ENCODE peak calls at places on chromosomes 12 and 14, in seven cellular contexts. T, M, E, Z, P, K and Q are unnamed samples.

GRCh38 chr12:116123511-116124258 is 153.8 kb downstream of the MED13L start:
- DNase-seq in P (peak), Z (no peak), K (no peak), M (peak), T (peak), E (no peak), Q (peak)

GRCh38 chr12:99455350-99456037 is 192.1 kb upstream of the GARIN6 start:
- DNase-seq in E (no peak), K (peak), T (peak), P (no peak), M (peak), Z (no peak), Q (no peak)

GRCh38 chr12:20007331-20007730 is 361.0 kb upstream of the PDE3A start:
- DNase-seq in K (no peak), Z (no peak), T (peak), M (no peak), P (no peak), E (no peak), Q (no peak)

GRCh38 chr12:54017027-54017788 is 8.4 kb downstream of the HOXC8 start:
- DNase-seq in E (no peak), Z (no peak), M (peak), T (peak), P (peak), K (no peak), Q (no peak)

GRCh38 chr14:60565211-60565610 is 56.3 kb downstream of the SIX6 start:
- DNase-seq in M (peak), P (no peak), Z (no peak), T (peak), E (no peak), K (no peak), Q (no peak)

GRCh38 chr12:102918840-102919239 is 1.8 kb upstream of the PAH start:
- DNase-seq in K (no peak), M (no peak), Z (no peak), E (no peak), P (no peak), T (no peak), Q (no peak)

GRCh38 chr14:40757376-40757775 is 849.3 kb upstream of the LRFN5 start:
- DNase-seq in Z (no peak), M (no peak), T (no peak), P (no peak), E (no peak), K (no peak), Q (no peak)

GRCh38 chr14:92938890-92939671 is 16.1 kb downstream of the CHGA start:
- DNase-seq in M (no peak), T (no peak), P (no peak), Z (no peak), E (no peak), K (no peak), Q (no peak)

GRCh38 chr12:41919526-41920305 is 225.0 kb downstream of the GXYLT1 start:
- DNase-seq in K (no peak), M (no peak), E (no peak), T (no peak), Z (no peak), P (no peak), Q (no peak)

GRCh38 chr14:73465833-73466532 is 7.6 kb upstream of the NUMB start:
- DNase-seq in M (no peak), K (no peak), P (no peak), Z (no peak), E (no peak), T (peak), Q (no peak)

GRCh38 chr12:107514887-107515445 is 170.6 kb upstream of the PWP1 start:
- DNase-seq in Z (no peak), E (no peak), T (peak), K (no peak), P (no peak), M (no peak), Q (no peak)

GRCh38 chr12:26121323-26121740 is 3.5 kb downstream of the BHLHE41 start:
- DNase-seq in T (no peak), M (peak), K (no peak), Z (no peak), E (no peak), P (no peak), Q (no peak)

GRCh38 chr12:26121841-26122680 is 2.8 kb downstream of the BHLHE41 start:
- DNase-seq in T (peak), M (no peak), Z (no peak), E (peak), P (peak), K (peak), Q (peak)

GRCh38 chr12:26123482-26123980 is 1.3 kb downstream of the BHLHE41 start:
- DNase-seq in E (no peak), Z (no peak), K (no peak), T (peak), P (no peak), M (no peak), Q (no peak)

GRCh38 chr12:26124491-26125450 is at the start of gene BHLHE41:
- DNase-seq in M (peak), P (peak), Z (peak), T (peak), K (peak), E (peak), Q (peak)

DNA sequence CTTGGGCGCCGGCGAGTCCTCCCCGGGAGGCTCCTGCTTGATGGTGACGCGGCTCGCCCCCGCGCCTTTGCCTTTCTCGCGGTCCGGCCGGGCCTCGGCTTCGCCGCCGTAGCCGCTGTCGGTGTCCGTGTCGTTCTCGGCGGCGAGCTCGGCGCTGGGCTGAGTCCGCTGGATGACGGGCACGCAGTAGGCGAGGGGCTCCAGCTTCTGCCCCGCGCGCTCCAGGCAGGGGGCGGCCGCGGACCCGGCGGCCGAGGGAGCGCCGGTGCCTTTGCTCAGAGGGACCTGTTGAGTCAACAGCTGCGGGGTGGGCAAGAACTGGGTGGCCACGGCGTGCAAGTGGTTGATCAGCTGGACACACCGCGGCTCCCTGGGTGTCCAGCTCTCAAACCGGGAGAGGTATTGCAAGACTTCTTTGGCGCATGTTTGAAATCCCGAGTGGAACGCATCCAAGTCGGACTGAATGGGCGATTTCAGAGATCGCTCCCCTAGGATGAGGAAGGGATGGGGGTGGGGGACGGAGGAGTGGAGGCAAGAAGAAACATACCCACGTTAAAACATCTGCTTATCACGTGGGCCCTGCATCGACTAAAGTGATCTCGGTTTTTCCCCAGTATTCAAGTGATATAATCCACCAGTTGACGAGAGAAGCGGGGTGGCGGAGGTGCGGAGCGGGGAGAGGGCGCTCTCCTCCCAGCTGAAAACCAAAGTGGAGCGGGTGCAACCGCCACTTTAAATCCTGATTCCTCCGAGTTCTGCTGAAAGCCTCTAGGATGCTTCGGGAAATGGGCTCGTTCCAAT is 2.0 kb downstream of the BHLHE41 start:
- DNase-seq in Z (peak), M (peak), P (peak), K (peak), E (peak), T (peak), Q (peak)
- TF ChIP-seq CTCF in Z (no peak), M (peak), P (no peak), K (no peak), E (peak), T (peak), Q (no peak)

GRCh38 chr12:118447181-118447580 is 70.8 kb downstream of the SUDS3 start:
- DNase-seq in Z (no peak), K (no peak), P (no peak), M (no peak), E (no peak), T (no peak), Q (no peak)
- TF ChIP-seq CTCF in Z (no peak), K (no peak), P (no peak), M (no peak), E (no peak), T (no peak), Q (no peak)

GRCh38 chr12:96143392-96143791 is 50.8 kb upstream of the ELK3 start:
- DNase-seq in P (no peak), T (no peak), E (no peak), Z (no peak), K (no peak), M (no peak), Q (no peak)

GRCh38 chr12:96140110-96140509 is 54.1 kb upstream of the ELK3 start:
- DNase-seq in E (no peak), T (peak), M (peak), P (no peak), K (no peak), Z (no peak), Q (no peak)

GRCh38 chr12:96141216-96141944 is 52.8 kb upstream of the ELK3 start:
- DNase-seq in M (no peak), Z (no peak), K (no peak), E (no peak), T (peak), P (no peak), Q (no peak)

GRCh38 chr12:96146747-96147146 is 47.4 kb upstream of the ELK3 start:
- DNase-seq in E (no peak), Z (no peak), K (no peak), P (no peak), T (no peak), M (no peak), Q (no peak)

DNA sequence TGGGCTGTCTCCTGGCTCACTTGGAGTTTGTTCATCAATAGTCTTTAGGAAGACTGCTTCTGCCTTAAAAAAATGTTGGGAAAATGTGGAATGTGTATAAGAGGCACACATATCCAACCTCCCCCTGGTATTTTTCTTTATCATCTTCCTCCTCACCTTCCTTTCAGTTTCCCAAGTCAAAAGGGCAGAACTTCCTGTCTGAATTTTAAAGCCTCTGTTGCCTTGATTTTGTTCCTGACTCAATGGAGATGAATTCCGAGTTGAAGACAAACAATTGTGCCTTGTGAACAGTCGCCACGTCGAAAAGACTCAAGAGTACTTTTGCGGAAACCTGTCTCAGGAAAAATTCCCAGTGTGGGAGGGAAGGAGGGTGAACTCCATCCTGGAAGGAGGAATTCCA is 50.3 kb upstream of the ELK3 start:
- DNase-seq in E (no peak), M (no peak), K (no peak), T (no peak), Z (no peak), P (no peak), Q (no peak)
- TF ChIP-seq CTCF in E (no peak), M (no peak), K (no peak), T (no peak), Z (no peak), P (no peak), Q (no peak)

DNA sequence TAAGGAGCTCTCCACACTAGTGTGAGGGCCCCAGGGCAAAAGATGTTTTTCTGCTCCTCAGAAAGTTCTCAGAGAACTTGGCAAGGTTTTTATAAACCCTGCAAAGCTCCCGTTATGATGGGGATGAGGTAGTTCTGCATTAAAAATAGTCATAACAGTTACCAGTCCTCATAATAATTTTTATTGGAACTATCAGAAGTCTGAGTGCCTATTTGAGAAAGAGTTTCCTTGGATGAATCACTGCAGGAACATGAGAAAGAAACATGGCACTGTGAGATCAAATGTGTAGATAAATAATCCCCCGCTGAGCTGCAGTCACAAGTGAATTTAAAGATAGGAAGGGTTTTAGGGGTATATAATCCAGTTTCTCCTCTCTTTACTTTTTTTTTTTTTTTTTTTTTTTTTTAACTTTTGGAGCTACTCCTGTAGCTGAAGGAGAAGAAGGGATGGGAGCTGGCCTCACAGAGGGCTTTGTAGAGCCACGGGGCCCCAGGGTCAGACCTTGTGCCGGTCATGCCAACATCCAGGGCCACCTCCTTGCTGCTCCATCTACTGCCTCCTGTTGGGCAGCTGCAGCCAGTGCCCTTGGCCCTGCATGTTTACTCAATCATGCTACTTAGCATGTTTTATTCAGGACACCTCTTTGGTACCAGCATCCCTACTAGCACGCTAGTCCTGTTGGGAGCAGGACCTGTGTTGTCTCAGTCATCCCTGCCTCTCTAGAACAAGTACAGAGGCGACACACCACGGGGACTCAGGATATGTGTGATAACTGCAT is 39.5 kb downstream of the EVL start:
- DNase-seq in T (peak), M (peak), K (peak), E (no peak), P (no peak), Z (no peak), Q (no peak)
- TF ChIP-seq CTCF in T (peak), M (no peak), K (no peak), E (no peak), P (no peak), Z (no peak), Q (no peak)

GRCh38 chr12:104669057-104669770 is 212.5 kb downstream of the CHST11 start:
- DNase-seq in K (no peak), T (peak), P (peak), M (peak), Z (peak), E (peak), Q (peak)
- TF ChIP-seq CTCF in K (no peak), T (no peak), P (no peak), M (peak), Z (no peak), E (no peak), Q (peak)

DNA sequence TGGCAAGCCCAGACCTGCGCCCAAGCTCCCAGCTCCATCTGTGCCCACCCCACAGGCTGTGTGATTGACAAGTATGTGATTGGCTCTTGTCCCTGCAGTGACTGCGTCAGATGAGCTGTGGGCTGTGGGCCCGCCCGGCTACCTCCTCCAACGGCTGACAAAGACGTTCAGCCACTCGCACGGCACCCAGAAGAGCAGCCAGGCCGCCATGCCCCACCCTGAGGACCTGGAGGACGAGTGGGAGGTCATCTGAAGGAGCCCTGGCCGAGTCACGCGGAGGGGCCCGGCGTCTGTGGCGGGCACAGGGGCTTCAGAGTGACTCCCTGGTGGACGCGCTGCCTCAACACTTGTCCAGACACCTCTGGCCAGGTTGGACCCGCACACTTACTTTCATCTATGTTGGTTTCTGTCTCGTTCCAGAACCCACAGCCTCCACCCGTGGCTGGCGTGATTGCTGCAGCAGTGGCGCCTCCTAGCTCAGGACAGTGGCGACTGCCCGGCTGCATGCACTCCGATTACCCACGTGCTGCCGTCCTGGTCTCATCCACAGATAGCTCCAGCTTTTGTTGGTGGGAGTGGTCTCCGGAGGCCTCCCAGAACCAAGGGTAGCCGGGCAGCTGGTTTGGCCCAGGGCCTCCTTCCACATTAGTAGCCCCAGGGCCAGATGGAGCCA is 11.4 kb downstream of the ANKRD9 start:
- DNase-seq in T (no peak), M (no peak), E (no peak), Z (no peak), P (no peak), K (peak), Q (no peak)
- TF ChIP-seq CTCF in T (no peak), M (peak), E (peak), Z (no peak), P (no peak), K (peak), Q (peak)

GRCh38 chr14:58641509-58641908 is 3.7 kb downstream of the DACT1 start:
- DNase-seq in P (no peak), K (peak), T (no peak), Z (no peak), E (no peak), M (no peak), Q (no peak)
- TF ChIP-seq CTCF in P (no peak), K (peak), T (no peak), Z (no peak), E (peak), M (peak), Q (no peak)

DNA sequence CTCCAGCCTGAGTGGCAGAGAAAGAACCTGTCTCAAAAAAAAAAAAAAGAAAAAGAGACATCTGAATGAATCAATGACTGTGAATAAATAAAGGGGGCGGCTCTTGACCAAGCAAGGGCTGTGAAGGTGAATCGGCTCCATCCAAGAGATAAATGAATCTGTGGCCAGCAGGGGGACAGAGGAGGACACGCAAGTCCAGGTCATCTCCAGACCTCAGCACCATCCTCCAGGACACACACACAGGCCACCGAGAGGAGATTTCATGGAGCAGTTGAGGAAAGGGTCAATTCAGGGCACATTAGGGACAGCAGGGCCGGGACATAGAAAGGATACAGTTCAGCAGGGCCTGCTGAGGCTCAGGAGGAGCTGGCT is 21.6 kb downstream of the TRPV4 start:
- DNase-seq in M (no peak), K (no peak), E (no peak), T (no peak), Z (no peak), P (no peak), Q (no peak)
- TF ChIP-seq CTCF in M (peak), K (no peak), E (peak), T (peak), Z (no peak), P (no peak), Q (peak)

DNA sequence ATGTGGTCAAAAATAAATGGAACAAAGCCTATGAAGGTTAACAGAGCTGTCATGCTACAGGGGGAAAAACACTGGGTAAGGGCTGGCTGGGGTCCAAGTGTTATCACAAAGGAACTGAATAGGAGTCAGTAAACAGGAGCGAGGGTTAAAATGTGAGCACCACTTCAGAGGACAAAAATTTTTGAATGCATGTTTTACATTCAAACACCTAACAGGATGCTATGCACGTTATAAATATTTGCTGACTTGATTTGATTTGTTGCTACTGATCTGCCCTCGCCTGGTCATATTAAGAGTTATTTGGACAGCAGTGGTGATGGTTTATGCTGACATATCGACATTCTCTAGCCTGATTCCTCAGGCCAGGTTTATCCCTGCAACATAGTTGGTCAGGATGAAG is 7.4 kb upstream of the KTN1 start:
- DNase-seq in E (no peak), K (no peak), P (no peak), Z (no peak), M (no peak), T (no peak), Q (no peak)
- TF ChIP-seq CTCF in E (no peak), K (no peak), P (no peak), Z (no peak), M (no peak), T (no peak), Q (no peak)